ENCODE peak calls at places on chromosome 21, in six cellular contexts. M is HFF-Myc, X is heart left ventricle, F is epithelial cell of esophagus, Z is HL-60, E is kidney. Y is an unnamed sample.

GRCh38 chr21:42570841-42571387 is 57.3 kb downstream of the SLC37A1 start:
- DNase-seq in F (no peak), M (no peak), X (peak), Z (no peak), E (peak), Y (no peak)

GRCh38 chr21:37737497-37737896 is 178.8 kb downstream of the KCNJ6 start:
- DNase-seq in E (no peak), X (no peak), Z (no peak), M (no peak), F (no peak), Y (no peak)

GRCh38 chr21:36759348-36760083 is 60.6 kb downstream of the SIM2 start:
- DNase-seq in Z (no peak), F (no peak), M (no peak), X (no peak), E (no peak), Y (no peak)

GRCh38 chr21:31612889-31613785 is 46.4 kb upstream of the SOD1 start:
- DNase-seq in Z (no peak), X (no peak), M (no peak), E (no peak), F (peak), Y (no peak)

GRCh38 chr21:36825683-36826082 is 126.8 kb downstream of the SIM2 start:
- DNase-seq in Z (no peak), X (no peak), E (no peak), M (no peak), F (no peak), Y (no peak)

GRCh38 chr21:36097427-36098230 is 27.8 kb downstream of the CBR1 start:
- DNase-seq in M (no peak), F (peak), E (no peak), Z (no peak), X (no peak), Y (no peak)

GRCh38 chr21:41615613-41616012 is 107.7 kb upstream of the TMPRSS2 start:
- DNase-seq in M (peak), F (peak), Z (no peak), E (no peak), X (no peak), Y (no peak)

GRCh38 chr21:31234936-31235335 is 109.1 kb downstream of the TIAM1 start:
- DNase-seq in F (no peak), M (no peak), X (no peak), Z (no peak), E (no peak), Y (no peak)

GRCh38 chr21:31159808-31160207 is 121.5 kb upstream of the KRTAP19-8 start:
- DNase-seq in E (no peak), X (no peak), M (no peak), Z (no peak), F (no peak), Y (no peak)

GRCh38 chr21:31045841-31046240 is 7.6 kb upstream of the KRTAP19-8 start:
- DNase-seq in X (no peak), Z (no peak), F (no peak), E (no peak), M (no peak), Y (no peak)

GRCh38 chr21:23111070-23111605 is 2112.9 kb downstream of the NCAM2 start:
- DNase-seq in X (no peak), F (no peak), M (no peak), Z (no peak), E (no peak), Y (no peak)

GRCh38 chr21:45146301-45146700 is 71.9 kb downstream of the ADARB1 start:
- DNase-seq in Z (no peak), E (no peak), M (no peak), F (no peak), X (no peak), Y (no peak)

GRCh38 chr21:20388400-20388799 is 609.8 kb upstream of the NCAM2 start:
- DNase-seq in M (no peak), E (peak), X (no peak), F (no peak), Z (no peak), Y (no peak)

GRCh38 chr21:41121785-41122415 is 46.1 kb upstream of the BACE2 start:
- DNase-seq in E (peak), F (peak), X (peak), M (peak), Z (peak), Y (peak)

GRCh38 chr21:35239811-35240219 is 190.7 kb upstream of the RUNX1 start:
- DNase-seq in Z (no peak), E (no peak), F (no peak), X (no peak), M (no peak), Y (no peak)

GRCh38 chr21:44592446-44593365 is at the start of gene KRTAP10-6:
- DNase-seq in E (no peak), X (no peak), M (no peak), Z (no peak), F (no peak), Y (no peak)

GRCh38 chr21:14452031-14452778 is 69.3 kb upstream of the HSPA13 start:
- DNase-seq in Z (no peak), E (no peak), F (no peak), M (no peak), X (no peak), Y (no peak)

GRCh38 chr21:26091480-26092018 is 79.0 kb downstream of the APP start:
- DNase-seq in E (no peak), Z (no peak), F (no peak), X (no peak), M (no peak), Y (no peak)

GRCh38 chr21:26756491-26757159 is 88.6 kb downstream of the ADAMTS1 start:
- DNase-seq in X (no peak), E (no peak), Z (no peak), F (no peak), M (no peak), Y (no peak)

GRCh38 chr21:37915516-37915915 is 741 bp downstream of the KCNJ6 start:
- DNase-seq in Z (no peak), M (no peak), X (no peak), F (no peak), E (no peak), Y (no peak)

GRCh38 chr21:43917515-43918384 is 52.7 kb downstream of the AGPAT3 start:
- DNase-seq in F (peak), Z (no peak), M (no peak), X (peak), E (peak), Y (no peak)

GRCh38 chr21:36718951-36719501 is 20.1 kb downstream of the SIM2 start:
- DNase-seq in E (peak), F (peak), Z (no peak), M (no peak), X (no peak), Y (no peak)

GRCh38 chr21:42609806-42610205 is 43.6 kb upstream of the PDE9A start:
- DNase-seq in Z (no peak), F (no peak), X (no peak), M (no peak), E (peak), Y (peak)

GRCh38 chr21:14616303-14617039 is 70.4 kb upstream of the SAMSN1 start:
- DNase-seq in Z (peak), M (no peak), X (no peak), E (no peak), F (peak), Y (no peak)

GRCh38 chr21:41927727-41928409 is 25.9 kb downstream of the C2CD2 start:
- DNase-seq in X (no peak), Z (no peak), F (no peak), E (no peak), M (no peak), Y (peak)

GRCh38 chr21:42202321-42202720 is 16.6 kb upstream of the ABCG1 start:
- DNase-seq in E (no peak), X (no peak), F (no peak), Z (no peak), M (no peak), Y (no peak)

GRCh38 chr21:44958471-44959191 is 18.8 kb downstream of the SLX9 start:
- DNase-seq in X (peak), F (no peak), E (peak), Z (no peak), M (no peak), Y (no peak)

DNA sequence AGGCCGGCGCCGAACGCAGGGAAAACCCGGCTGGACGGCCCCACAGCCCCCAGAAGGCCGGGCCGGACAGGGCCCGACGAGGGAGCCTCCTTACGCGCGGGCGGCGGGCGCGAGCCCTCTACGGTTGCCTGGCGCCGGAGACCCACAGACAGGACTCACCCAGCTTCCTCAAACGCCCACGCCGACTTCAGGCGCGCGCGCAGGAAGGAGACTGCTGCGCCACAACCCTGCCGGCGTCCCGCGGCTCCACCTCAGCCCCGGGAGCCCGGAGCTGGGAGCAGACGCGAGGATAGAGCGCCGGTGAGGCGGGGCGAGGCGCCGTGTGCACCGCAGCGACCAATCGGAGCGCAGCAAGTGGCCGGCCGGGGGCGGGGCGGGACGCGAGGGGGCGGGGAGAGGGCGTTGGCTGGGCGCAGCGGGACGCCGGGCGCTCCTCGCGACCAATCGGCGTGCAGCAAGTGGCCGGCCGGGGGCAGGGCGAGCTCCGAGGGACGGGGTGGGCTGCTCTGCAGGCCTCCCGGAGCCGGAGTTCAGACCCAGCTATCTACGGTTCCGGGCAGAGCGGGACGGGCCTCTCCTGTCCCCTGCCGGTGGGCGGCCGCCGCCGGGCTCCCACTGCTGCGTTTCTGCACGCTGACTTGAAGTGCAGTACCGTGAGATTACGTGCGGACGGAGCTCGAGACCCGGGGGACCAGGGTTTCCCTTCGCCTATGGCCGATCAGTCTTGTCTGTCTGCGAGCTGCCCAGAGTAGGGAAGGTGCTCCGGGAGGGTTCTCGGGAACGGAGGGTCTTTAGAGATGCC is at the start of gene TMEM50B:
- DNase-seq in X (peak), F (peak), M (peak), Z (peak), E (peak), Y (peak)
- TF ChIP-seq CTCF in X (peak), F (peak), M (peak), Z (peak), E (peak), Y (peak)

DNA sequence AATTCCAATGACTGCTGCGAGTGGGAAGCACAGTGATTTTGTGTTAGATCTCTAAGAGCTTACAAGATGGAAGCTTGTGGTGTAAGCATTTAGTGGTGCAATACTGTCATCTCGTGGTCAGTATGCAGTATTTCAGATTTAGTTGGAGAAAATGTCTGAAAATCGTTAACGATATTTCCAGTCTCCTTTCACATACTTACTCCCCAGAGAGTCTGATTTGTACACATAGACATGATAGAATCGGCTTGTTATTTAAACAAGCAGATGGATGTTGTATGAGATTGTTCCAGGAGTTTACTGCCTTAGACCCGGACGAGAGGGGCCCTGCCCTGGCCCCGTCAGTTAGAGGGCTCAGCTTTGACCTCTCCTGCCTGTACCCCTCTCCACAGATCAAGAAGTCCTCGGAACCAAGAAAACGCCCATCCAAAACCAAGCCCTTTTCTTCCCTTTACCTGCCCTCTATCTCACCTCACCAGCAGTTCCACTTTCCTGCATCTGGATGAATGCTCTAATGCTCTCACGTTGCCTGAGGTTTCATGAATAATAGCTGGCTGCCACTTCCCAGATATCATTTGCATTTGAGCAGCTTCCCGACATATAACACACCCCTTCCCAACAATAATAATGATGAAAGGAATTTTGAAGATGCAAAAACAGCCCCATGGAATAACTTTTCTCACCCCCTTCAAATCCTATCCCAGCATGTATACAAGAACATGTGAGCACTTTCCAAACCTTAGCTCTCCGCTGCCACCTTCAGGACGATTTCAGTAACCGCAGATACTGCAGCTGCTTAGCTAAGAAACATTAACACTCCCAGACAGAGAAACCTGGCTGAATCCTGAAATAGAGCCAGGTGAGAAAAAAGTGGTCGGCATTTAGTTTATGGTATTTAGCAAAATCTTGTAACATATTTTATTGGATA is 247.3 kb downstream of the LTN1 start:
- DNase-seq in Z (peak), M (peak), E (peak), X (peak), F (peak), Y (peak)
- H3K4me3 ChIP-seq in Z (peak), M (peak), E (peak), X (peak), F (peak), Y (peak)

DNA sequence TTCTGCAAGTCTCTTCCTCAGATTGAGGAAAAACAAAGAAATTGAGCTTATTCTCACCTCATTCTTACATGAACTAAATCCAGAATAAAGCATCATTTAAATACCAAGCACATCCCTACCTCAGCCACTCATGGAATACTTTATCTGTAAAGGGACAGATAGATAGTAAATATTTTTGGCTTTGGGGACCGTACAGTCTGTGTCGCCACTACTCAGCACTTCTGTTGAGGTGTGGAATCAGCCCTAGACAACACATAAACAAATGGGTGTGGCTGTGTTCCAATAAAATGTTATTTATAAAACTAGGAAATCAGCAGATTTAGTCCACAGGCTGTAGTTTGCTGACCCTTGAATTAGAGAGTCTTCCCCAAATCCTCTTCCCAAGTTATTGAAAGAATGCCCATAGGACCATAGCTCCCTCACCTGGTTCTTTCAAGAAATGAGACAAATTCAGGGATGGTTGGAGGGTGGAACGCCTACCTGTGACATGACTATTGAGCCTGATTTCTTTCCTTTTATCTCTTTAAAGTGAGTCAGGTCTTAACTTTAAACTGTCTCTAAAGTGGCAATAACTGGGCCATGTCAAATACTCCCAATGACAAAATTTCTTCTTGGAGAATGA is 878.5 kb downstream of the USP25 start:
- DNase-seq in F (peak), M (no peak), E (no peak), Z (no peak), X (no peak), Y (no peak)
- TF ChIP-seq CTCF in F (peak), M (no peak), E (peak), Z (no peak), X (peak), Y (no peak)

DNA sequence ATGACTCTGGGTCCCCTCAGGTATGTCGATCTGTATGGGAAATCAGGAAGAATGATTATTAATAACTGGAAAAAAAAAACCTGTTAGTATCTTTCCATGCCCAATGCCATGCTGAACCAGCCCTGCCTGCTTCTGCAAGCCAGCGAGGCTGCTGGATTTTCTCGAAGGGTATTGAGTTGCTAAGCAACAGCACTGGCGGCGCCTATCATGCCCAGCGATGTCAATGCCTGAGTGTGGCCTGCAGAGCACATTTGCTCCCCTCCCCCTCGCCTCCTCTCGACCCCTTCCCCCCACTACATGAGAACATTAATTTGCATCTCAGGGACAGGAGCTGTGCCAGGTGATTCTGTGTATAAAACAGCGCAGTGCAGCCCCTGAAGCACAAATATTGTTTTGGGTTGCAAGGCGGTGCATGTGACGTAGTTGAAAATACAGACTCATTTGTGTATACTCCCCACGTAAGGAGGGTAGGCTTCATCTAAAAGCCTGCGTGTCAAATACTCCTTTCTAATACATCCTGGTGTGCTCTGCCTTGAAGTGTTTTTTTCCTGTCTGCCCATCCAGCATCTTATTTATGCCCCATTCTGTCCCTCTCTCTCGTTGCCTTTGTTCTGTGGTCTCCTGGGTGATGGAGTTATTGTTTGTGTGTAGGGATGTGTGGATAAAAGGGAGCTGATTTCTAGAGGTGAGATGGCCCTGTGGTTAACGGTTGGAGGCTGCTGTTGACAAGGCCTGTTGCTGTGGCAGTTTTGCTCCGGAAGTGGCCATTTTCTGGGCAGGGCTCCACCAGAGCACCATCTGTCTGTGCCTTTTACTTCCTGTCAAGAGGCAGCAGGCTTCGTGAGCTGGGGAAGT is 32.7 kb upstream of the ATP5PO start:
- DNase-seq in Z (no peak), E (peak), X (peak), M (peak), F (peak), Y (peak)
- H3K4me3 ChIP-seq in Z (no peak), E (peak), X (no peak), M (peak), F (peak), Y (peak)

GRCh38 chr21:39616373-39616772 is 3.6 kb downstream of the B3GALT5 start:
- DNase-seq in M (no peak), X (no peak), F (no peak), E (no peak), Z (no peak), Y (no peak)

GRCh38 chr21:39611547-39612190 is 1.1 kb upstream of the B3GALT5 start:
- DNase-seq in X (no peak), Z (no peak), F (no peak), E (peak), M (no peak), Y (no peak)

GRCh38 chr21:39613029-39613934 is 542 bp downstream of the B3GALT5 start:
- DNase-seq in M (no peak), X (no peak), Z (no peak), F (no peak), E (no peak), Y (no peak)

GRCh38 chr21:39610705-39611104 is 2.0 kb upstream of the B3GALT5 start:
- DNase-seq in X (no peak), Z (no peak), E (no peak), F (no peak), M (no peak), Y (no peak)

DNA sequence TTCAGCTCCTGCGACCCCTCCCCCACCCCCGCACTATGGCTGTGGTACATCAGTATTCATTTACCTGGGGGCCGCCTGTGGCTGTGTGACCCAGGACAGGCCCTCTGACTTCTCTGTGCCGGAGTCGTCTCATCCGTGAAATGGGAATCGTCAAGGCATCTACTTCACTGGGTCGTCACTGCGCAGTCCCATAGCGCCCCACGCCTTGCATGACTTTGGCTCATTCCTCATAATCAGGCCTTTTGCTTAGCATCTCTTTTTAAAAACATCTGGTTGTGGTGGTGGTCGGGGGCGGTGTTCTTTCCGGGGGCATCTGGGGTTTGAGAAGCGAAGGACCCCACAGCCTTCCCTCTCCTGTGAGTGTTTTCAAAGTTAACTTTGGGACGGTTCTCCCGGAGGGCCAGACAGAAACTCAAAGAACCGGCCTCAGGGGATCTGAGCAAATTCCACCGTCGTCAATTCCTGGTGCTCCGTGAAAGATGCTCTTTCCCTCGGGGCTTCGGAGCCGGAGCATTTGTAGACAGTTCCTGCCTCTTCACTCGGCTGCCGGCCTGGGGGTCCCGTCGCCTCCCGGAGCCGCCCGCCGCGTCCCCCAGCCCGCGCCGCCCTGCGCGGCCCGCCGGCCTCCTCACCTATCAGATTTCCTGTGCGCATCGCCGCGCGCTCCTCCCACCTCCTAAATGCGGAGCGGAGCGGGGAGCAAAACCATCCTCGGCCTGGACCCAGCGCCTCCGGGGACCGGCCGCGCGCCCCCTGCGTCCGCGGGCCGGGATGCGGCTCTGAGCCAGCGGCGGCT is at the start of gene B3GALT5:
- DNase-seq in X (no peak), F (peak), Z (no peak), M (no peak), E (no peak), Y (no peak)
- TF ChIP-seq CTCF in X (no peak), F (no peak), Z (no peak), M (no peak), E (no peak), Y (no peak)

Y was measured in GM12864.